ENCODE peak calls at places on chromosomes 11 and 22, in ten cellular contexts. One of them, this sample, is unnamed.

GRCh38 chr11:88886796-88887195 is 179.0 kb downstream of the GRM5 start:
- DNase-seq in H1: peak; percentile 1
- DNase-seq in HCT116: peak; percentile 55
- DNase-seq in SK-N-SH: peak; percentile 4
- DNase-seq in K562: peak; percentile 15
- DNase-seq in prostate gland: no peak
- DNase-seq in suprapubic skin: no peak
- DNase-seq in transverse colon: peak; percentile 11
- DNase-seq in stomach: no peak
- DNase-seq in sigmoid colon: no peak
- DNase-seq in this sample: no peak

GRCh38 chr11:70456921-70457532 is 58.7 kb downstream of the CTTN start:
- DNase-seq in SK-N-SH: no peak
- DNase-seq in stomach: no peak
- DNase-seq in prostate gland: no peak
- DNase-seq in H1: no peak
- DNase-seq in suprapubic skin: no peak
- DNase-seq in K562: peak; percentile 27
- DNase-seq in sigmoid colon: no peak
- DNase-seq in HCT116: no peak
- DNase-seq in transverse colon: no peak
- DNase-seq in this sample: no peak

GRCh38 chr22:17492247-17492646 is 71.1 kb upstream of the SLC25A18 start:
- DNase-seq in SK-N-SH: no peak
- DNase-seq in K562: no peak
- DNase-seq in sigmoid colon: no peak
- DNase-seq in HCT116: no peak
- DNase-seq in H1: no peak
- DNase-seq in transverse colon: no peak
- DNase-seq in prostate gland: no peak
- DNase-seq in suprapubic skin: no peak
- DNase-seq in stomach: no peak
- DNase-seq in this sample: no peak

GRCh38 chr11:3227568-3228444 is 4.4 kb downstream of the MRGPRE start:
- DNase-seq in suprapubic skin: no peak
- DNase-seq in SK-N-SH: peak; percentile 19
- DNase-seq in transverse colon: no peak
- DNase-seq in sigmoid colon: no peak
- DNase-seq in K562: no peak
- DNase-seq in prostate gland: no peak
- DNase-seq in H1: no peak
- DNase-seq in HCT116: no peak
- DNase-seq in stomach: no peak
- DNase-seq in this sample: peak; percentile 89

GRCh38 chr11:12185914-12186313 is 75.5 kb downstream of the MICAL2 start:
- DNase-seq in transverse colon: no peak
- DNase-seq in suprapubic skin: no peak
- DNase-seq in HCT116: no peak
- DNase-seq in SK-N-SH: peak; percentile 31
- DNase-seq in stomach: no peak
- DNase-seq in prostate gland: no peak
- DNase-seq in K562: no peak
- DNase-seq in H1: no peak
- DNase-seq in sigmoid colon: no peak
- DNase-seq in this sample: no peak

GRCh38 chr11:62850911-62851806 is 11.8 kb upstream of the WDR74 start:
- DNase-seq in suprapubic skin: no peak
- DNase-seq in K562: no peak
- DNase-seq in prostate gland: no peak
- DNase-seq in H1: no peak
- DNase-seq in sigmoid colon: no peak
- DNase-seq in HCT116: peak; percentile 47
- DNase-seq in stomach: no peak
- DNase-seq in transverse colon: no peak
- DNase-seq in SK-N-SH: no peak
- DNase-seq in this sample: no peak

GRCh38 chr11:110196241-110196754 is 100.1 kb downstream of the RDX start:
- DNase-seq in HCT116: peak; percentile 38
- DNase-seq in K562: no peak
- DNase-seq in prostate gland: no peak
- DNase-seq in sigmoid colon: no peak
- DNase-seq in transverse colon: peak; percentile 20
- DNase-seq in stomach: no peak
- DNase-seq in H1: no peak
- DNase-seq in SK-N-SH: no peak
- DNase-seq in suprapubic skin: no peak
- DNase-seq in this sample: no peak

GRCh38 chr22:46636221-46637002 is 16.2 kb downstream of the GRAMD4 start:
- DNase-seq in suprapubic skin: no peak
- DNase-seq in HCT116: no peak
- DNase-seq in prostate gland: no peak
- DNase-seq in transverse colon: no peak
- DNase-seq in SK-N-SH: no peak
- DNase-seq in H1: no peak
- DNase-seq in K562: no peak
- DNase-seq in stomach: no peak
- DNase-seq in sigmoid colon: no peak
- DNase-seq in this sample: no peak

GRCh38 chr11:5553347-5553746 is 5.0 kb upstream of the OR52H1 start:
- DNase-seq in transverse colon: no peak
- DNase-seq in prostate gland: no peak
- DNase-seq in SK-N-SH: no peak
- DNase-seq in stomach: no peak
- DNase-seq in HCT116: no peak
- DNase-seq in H1: no peak
- DNase-seq in K562: no peak
- DNase-seq in sigmoid colon: no peak
- DNase-seq in suprapubic skin: no peak
- DNase-seq in this sample: no peak

DNA sequence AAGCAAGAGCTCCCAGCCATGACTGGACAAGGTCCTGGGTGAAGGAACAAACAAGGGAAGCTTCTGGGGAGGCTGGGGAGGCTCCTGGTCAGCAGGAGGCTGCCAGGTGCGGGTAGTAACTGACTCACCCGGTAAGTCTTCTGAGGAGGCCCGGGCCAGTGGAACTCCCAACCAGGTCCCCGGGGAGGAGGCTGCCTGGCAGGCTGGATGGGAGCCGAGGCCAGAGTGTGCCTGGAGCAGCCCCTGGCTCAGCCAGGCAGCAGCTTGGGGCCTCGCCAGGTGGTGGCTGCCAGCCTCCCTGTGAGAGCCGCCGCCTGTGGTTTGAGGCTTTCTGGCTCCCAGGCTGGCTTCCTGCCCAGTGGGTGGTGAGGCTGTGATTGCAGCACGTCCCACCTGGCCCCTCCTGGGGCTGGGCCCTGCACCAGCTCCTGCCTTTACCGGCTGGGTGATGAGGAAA is 46.2 kb downstream of the IGF2 start:
- DNase-seq in K562: no peak
- DNase-seq in transverse colon: peak; percentile 71
- DNase-seq in sigmoid colon: peak; percentile 73
- DNase-seq in suprapubic skin: peak; percentile 80
- DNase-seq in prostate gland: peak; percentile 95
- DNase-seq in H1: no peak
- DNase-seq in stomach: peak; percentile 98
- DNase-seq in SK-N-SH: peak; percentile 55
- DNase-seq in HCT116: no peak
- DNase-seq in this sample: no peak
- TF ChIP-seq POLR2AphosphoS5 in K562: no peak
- TF ChIP-seq POLR2AphosphoS5 in transverse colon: no peak
- TF ChIP-seq POLR2AphosphoS5 in sigmoid colon: no peak
- TF ChIP-seq POLR2AphosphoS5 in suprapubic skin: peak; percentile 48
- TF ChIP-seq POLR2AphosphoS5 in prostate gland: peak; percentile 83
- TF ChIP-seq POLR2AphosphoS5 in H1: no peak
- TF ChIP-seq POLR2AphosphoS5 in stomach: peak; percentile 73
- TF ChIP-seq POLR2AphosphoS5 in SK-N-SH: no peak
- TF ChIP-seq POLR2AphosphoS5 in HCT116: no peak
- TF ChIP-seq POLR2AphosphoS5 in this sample: no peak

DNA sequence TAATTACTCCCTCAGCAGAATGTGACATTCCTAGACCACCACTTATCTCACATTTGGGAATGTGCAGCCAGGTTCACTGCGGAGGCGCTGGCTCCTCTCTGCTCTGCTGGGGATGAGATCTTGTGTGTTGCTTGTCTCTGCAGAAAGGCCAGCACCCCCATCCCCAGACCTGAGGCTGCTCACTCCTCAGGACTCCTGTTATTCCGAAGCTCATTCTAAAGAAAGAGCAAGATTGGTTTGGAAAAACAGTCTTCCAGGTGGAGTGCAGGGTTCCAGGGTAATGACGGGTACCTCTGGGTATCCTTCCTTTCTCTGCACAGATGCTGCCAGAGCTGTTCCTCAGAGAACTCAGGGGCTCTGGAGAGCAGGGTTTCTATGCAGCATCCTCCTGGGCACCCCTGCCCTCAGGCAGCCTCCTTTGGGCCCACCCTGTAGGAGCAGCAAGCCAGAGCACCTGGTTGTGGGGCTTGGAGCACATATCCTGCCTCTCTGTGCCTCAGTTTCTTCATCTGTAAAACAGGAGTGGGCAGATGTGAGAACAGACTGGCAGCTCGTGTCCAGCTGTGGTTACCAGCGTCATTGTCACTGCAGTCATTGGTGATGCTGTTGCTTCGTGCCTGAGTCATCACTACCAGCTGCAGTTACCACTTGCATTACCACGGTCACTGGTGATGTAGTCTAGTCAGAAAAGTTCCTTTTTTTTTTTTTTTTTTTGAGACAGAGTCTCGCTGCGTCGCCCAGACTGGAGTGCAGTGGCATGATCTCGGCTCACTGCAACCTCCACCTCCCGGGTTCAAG is 20.6 kb downstream of the RSPH14 start:
- DNase-seq in H1: no peak
- DNase-seq in sigmoid colon: no peak
- DNase-seq in SK-N-SH: no peak
- DNase-seq in HCT116: no peak
- DNase-seq in suprapubic skin: no peak
- DNase-seq in prostate gland: no peak
- DNase-seq in stomach: no peak
- DNase-seq in K562: peak; percentile 48
- DNase-seq in transverse colon: no peak
- DNase-seq in this sample: no peak
- H3K27ac ChIP-seq in H1: no peak overlapping the region
- H3K27ac ChIP-seq in sigmoid colon: no peak overlapping the region
- H3K27ac ChIP-seq in SK-N-SH: no peak overlapping the region
- H3K27ac ChIP-seq in HCT116: no peak overlapping the region
- H3K27ac ChIP-seq in suprapubic skin: no peak overlapping the region
- H3K27ac ChIP-seq in prostate gland: no peak overlapping the region
- H3K27ac ChIP-seq in stomach: no peak overlapping the region
- H3K27ac ChIP-seq in K562: no peak overlapping the region
- H3K27ac ChIP-seq in transverse colon: no peak overlapping the region
- H3K27ac ChIP-seq in this sample: no peak overlapping the region

DNA sequence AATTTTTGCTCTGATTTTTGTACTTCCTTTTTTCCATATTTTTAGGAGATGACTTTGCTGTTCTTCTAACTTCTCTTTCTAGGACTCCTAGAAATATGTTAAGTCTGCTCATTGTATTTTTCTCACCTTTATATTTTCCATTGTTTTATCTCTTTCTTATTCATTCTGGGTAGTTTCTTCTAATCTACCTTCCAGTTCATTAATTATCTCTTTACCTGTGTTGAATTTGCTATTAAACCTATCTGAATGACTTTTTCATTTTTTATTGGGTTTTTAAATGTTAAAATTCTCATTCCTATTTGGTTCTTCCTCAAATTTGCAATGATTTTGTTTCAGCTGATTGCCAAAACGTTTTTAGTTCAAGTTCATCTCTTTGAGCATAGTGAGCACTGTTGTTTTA is 27.8 kb upstream of the EHF start:
- DNase-seq in transverse colon: no peak
- DNase-seq in H1: no peak
- DNase-seq in K562: no peak
- DNase-seq in prostate gland: no peak
- DNase-seq in SK-N-SH: no peak
- DNase-seq in sigmoid colon: no peak
- DNase-seq in stomach: no peak
- DNase-seq in HCT116: no peak
- DNase-seq in suprapubic skin: no peak
- DNase-seq in this sample: no peak
- H3K4me1 ChIP-seq in transverse colon: no peaks in the 10 kb centered on the region
- H3K4me1 ChIP-seq in H1: no peaks in the 10 kb centered on the region
- H3K4me1 ChIP-seq in K562: peaks cover 14% of the 10 kb centered on the region
- H3K4me1 ChIP-seq in prostate gland: no peaks in the 10 kb centered on the region
- H3K4me1 ChIP-seq in SK-N-SH: no peaks in the 10 kb centered on the region
- H3K4me1 ChIP-seq in sigmoid colon: no peaks in the 10 kb centered on the region
- H3K4me1 ChIP-seq in stomach: no peaks in the 10 kb centered on the region
- H3K4me1 ChIP-seq in HCT116: no peaks in the 10 kb centered on the region
- H3K4me1 ChIP-seq in suprapubic skin: no peaks in the 10 kb centered on the region
- H3K4me1 ChIP-seq in this sample: no peaks in the 10 kb centered on the region

GRCh38 chr11:35275808-35276170 is 136.8 kb downstream of the CD44 start:
- DNase-seq in SK-N-SH: no peak
- DNase-seq in prostate gland: no peak
- DNase-seq in transverse colon: no peak
- DNase-seq in K562: no peak
- DNase-seq in H1: no peak
- DNase-seq in suprapubic skin: no peak
- DNase-seq in HCT116: no peak
- DNase-seq in sigmoid colon: no peak
- DNase-seq in stomach: no peak
- DNase-seq in this sample: no peak

GRCh38 chr11:35274909-35275807 is 136.2 kb downstream of the CD44 start:
- DNase-seq in suprapubic skin: peak; percentile 79
- DNase-seq in prostate gland: peak; percentile 88
- DNase-seq in sigmoid colon: peak; percentile 70
- DNase-seq in SK-N-SH: no peak
- DNase-seq in stomach: peak; percentile 89
- DNase-seq in H1: no peak
- DNase-seq in transverse colon: peak; percentile 57
- DNase-seq in K562: no peak
- DNase-seq in HCT116: no peak
- DNase-seq in this sample: no peak

GRCh38 chr11:35277827-35278226 is 138.9 kb downstream of the CD44 start:
- DNase-seq in suprapubic skin: no peak
- DNase-seq in stomach: no peak
- DNase-seq in SK-N-SH: no peak
- DNase-seq in sigmoid colon: no peak
- DNase-seq in prostate gland: no peak
- DNase-seq in K562: no peak
- DNase-seq in H1: no peak
- DNase-seq in HCT116: no peak
- DNase-seq in transverse colon: no peak
- DNase-seq in this sample: no peak

GRCh38 chr11:35272391-35272821 is 133.4 kb downstream of the CD44 start:
- DNase-seq in suprapubic skin: no peak
- DNase-seq in K562: no peak
- DNase-seq in HCT116: no peak
- DNase-seq in prostate gland: no peak
- DNase-seq in stomach: no peak
- DNase-seq in H1: no peak
- DNase-seq in sigmoid colon: no peak
- DNase-seq in transverse colon: peak; percentile 12
- DNase-seq in SK-N-SH: no peak
- DNase-seq in this sample: no peak

DNA sequence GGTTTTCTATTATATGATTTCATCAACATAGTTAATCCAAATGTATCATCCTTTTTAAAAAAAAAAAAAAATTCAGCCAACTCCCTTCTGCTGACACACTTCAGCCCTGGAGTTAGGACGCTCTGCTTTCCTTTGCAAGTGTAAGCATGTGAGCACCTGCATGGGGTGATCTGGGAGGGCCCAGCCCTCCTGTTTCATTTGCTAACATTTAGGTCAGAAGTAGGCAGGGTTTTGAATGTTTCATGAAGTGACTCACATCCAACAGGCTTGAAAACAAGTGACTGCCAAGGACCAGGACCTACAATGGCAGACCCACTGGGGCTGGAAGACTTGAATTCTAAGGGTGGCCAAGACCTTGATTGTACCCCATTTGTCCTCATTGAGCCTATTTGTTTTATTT is 137.4 kb downstream of the CD44 start:
- DNase-seq in HCT116: no peak
- DNase-seq in prostate gland: peak; percentile 52
- DNase-seq in sigmoid colon: no peak
- DNase-seq in K562: no peak
- DNase-seq in SK-N-SH: no peak
- DNase-seq in transverse colon: no peak
- DNase-seq in suprapubic skin: no peak
- DNase-seq in stomach: peak; percentile 33
- DNase-seq in H1: no peak
- DNase-seq in this sample: no peak
- TF ChIP-seq POLR2AphosphoS5 in HCT116: no peak
- TF ChIP-seq POLR2AphosphoS5 in prostate gland: peak; percentile 41
- TF ChIP-seq POLR2AphosphoS5 in sigmoid colon: no peak
- TF ChIP-seq POLR2AphosphoS5 in K562: no peak
- TF ChIP-seq POLR2AphosphoS5 in SK-N-SH: no peak
- TF ChIP-seq POLR2AphosphoS5 in transverse colon: no peak
- TF ChIP-seq POLR2AphosphoS5 in suprapubic skin: no peak
- TF ChIP-seq POLR2AphosphoS5 in stomach: no peak
- TF ChIP-seq POLR2AphosphoS5 in H1: no peak
- TF ChIP-seq POLR2AphosphoS5 in this sample: peak; percentile 88